ENCODE peak calls at places on chromosome 11, in four cellular contexts. J is heart right ventricle, P is mesothelial cell of epicardium, B is LNCaP clone FGC. I is an unnamed sample.

GRCh38 chr11:35073691-35074382 is 65.1 kb upstream of the CD44 start:
- DNase-seq in J (no peak), P (no peak), B (no peak), I (no peak)

GRCh38 chr11:123357990-123358827 is 71.9 kb upstream of the GRAMD1B start:
- DNase-seq in J (peak), P (peak), B (no peak), I (peak)

GRCh38 chr11:74849525-74850391 is 99.1 kb downstream of the XRRA1 start:
- DNase-seq in J (no peak), P (no peak), B (no peak), I (no peak)

GRCh38 chr11:66568124-66568916 is at the start of gene CTSF:
- DNase-seq in J (peak), P (no peak), B (peak), I (no peak)

GRCh38 chr11:74094393-74094792 is 76.4 kb downstream of the C2CD3 start:
- DNase-seq in J (no peak), P (no peak), B (no peak), I (no peak)

GRCh38 chr11:65817312-65817814 is 16.4 kb upstream of the SNX32 start:
- DNase-seq in J (no peak), P (no peak), B (no peak), I (no peak)

GRCh38 chr11:78840190-78840589 is 265.5 kb upstream of the NARS2 start:
- DNase-seq in J (no peak), P (no peak), B (no peak), I (no peak)

GRCh38 chr11:8790964-8791363 is 108.4 kb downstream of the RPL27A start:
- DNase-seq in J (no peak), P (no peak), B (no peak), I (no peak)

GRCh38 chr11:42625757-42626156 is 686.0 kb upstream of the API5 start:
- DNase-seq in J (no peak), P (no peak), B (no peak), I (no peak)

DNA sequence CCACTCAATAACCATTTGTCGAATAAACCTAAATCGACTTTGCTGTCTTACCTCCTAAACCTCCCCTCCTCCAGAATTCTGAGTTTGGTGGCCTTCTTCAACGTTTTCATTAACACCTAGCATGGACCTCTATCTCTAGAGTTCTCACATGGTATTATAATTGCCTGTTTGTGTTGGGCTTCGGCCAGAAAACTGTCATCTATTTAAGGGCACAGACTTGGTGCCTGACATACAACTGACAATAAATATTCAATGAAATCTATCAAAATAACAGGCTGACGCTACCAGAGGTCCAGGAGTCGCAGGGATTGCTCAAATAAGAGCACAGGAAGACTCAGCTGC is 687 bp downstream of the ALKBH8 start:
- DNase-seq in J (no peak), P (no peak), B (no peak), I (no peak)
- TF ChIP-seq CTCF in J (no peak), P (no peak), B (no peak), I (no peak)

GRCh38 chr11:20127671-20128527 is 32.4 kb downstream of the DBX1 start:
- DNase-seq in J (peak), P (peak), B (peak), I (peak)

GRCh38 chr11:20131744-20132666 is 28.3 kb downstream of the DBX1 start:
- DNase-seq in J (peak), P (peak), B (no peak), I (no peak)

GRCh38 chr11:20137637-20138036 is 22.6 kb downstream of the DBX1 start:
- DNase-seq in J (no peak), P (no peak), B (no peak), I (no peak)

GRCh38 chr11:20134991-20135736 is 25.1 kb downstream of the DBX1 start:
- DNase-seq in J (no peak), P (no peak), B (no peak), I (no peak)

DNA sequence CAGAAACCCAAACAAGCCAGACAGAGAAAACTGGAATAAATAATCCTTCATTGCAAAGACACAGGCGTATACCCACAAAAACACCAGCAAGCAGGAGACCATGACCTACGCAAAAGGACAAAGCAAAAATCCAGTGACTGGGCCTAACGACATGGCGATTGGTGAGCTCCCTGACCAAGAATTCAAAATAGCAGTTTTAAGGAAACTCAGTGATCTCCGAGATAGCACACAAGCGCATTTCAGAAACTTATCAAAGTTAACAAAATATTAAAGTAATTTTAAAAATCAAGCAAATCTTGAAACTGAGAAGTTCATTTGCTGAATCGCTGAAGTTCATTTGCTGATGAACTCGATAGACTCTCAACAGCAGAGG is 27.6 kb downstream of the DBX1 start:
- DNase-seq in J (no peak), P (no peak), B (no peak), I (no peak)
- TF ChIP-seq CTCF in J (no peak), P (no peak), B (no peak), I (peak)

GRCh38 chr11:45248501-45249011 is 37.6 kb downstream of the SYT13 start:
- DNase-seq in J (no peak), P (no peak), B (no peak), I (no peak)

GRCh38 chr11:45250035-45250693 is 36.0 kb downstream of the SYT13 start:
- DNase-seq in J (no peak), P (no peak), B (no peak), I (no peak)

GRCh38 chr11:45245237-45246045 is 40.7 kb downstream of the SYT13 start:
- DNase-seq in J (no peak), P (no peak), B (no peak), I (no peak)

GRCh38 chr11:45246241-45246640 is 39.9 kb downstream of the SYT13 start:
- DNase-seq in J (no peak), P (no peak), B (no peak), I (no peak)

DNA sequence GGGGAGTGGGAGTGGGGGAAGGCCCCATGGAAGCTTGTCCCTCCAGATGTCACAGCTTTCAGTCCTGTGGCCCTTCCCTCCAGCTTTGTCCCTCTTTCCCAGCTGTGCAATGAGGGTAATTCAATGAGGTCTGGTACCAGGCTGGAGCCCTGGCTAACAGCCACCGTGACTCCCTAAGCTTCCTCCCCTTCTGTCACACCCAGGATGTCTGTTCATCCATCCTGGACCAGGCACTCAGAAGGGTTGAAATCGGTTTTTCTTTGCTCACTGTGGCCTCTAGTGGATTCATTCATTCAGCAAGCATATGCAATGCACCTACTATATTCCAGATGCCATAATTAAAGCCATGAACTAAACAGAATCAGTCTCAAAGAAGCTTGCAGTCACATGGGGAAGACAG is 38.7 kb downstream of the SYT13 start:
- DNase-seq in J (no peak), P (no peak), B (no peak), I (no peak)
- TF ChIP-seq CTCF in J (no peak), P (no peak), B (no peak), I (no peak)

GRCh38 chr11:29022676-29023075 is 914.5 kb downstream of the METTL15 start:
- DNase-seq in J (no peak), P (no peak), B (no peak), I (no peak)

GRCh38 chr11:29024386-29024785 is 916.2 kb downstream of the METTL15 start:
- DNase-seq in J (no peak), P (no peak), B (no peak), I (no peak)

GRCh38 chr11:29019960-29020683 is 911.9 kb downstream of the METTL15 start:
- DNase-seq in J (no peak), P (no peak), B (no peak), I (no peak)

GRCh38 chr11:29017941-29018340 is 909.8 kb downstream of the METTL15 start:
- DNase-seq in J (no peak), P (no peak), B (no peak), I (no peak)

GRCh38 chr11:29018631-29019030 is 910.4 kb downstream of the METTL15 start:
- DNase-seq in J (no peak), P (no peak), B (no peak), I (no peak)
- TF ChIP-seq CTCF in J (no peak), P (no peak), B (no peak), I (no peak)

GRCh38 chr11:5390210-5390609 is 6.6 kb downstream of the OR51M1 start:
- DNase-seq in J (no peak), P (no peak), B (no peak), I (no peak)
- TF ChIP-seq CTCF in J (no peak), P (no peak), B (peak), I (no peak)

DNA sequence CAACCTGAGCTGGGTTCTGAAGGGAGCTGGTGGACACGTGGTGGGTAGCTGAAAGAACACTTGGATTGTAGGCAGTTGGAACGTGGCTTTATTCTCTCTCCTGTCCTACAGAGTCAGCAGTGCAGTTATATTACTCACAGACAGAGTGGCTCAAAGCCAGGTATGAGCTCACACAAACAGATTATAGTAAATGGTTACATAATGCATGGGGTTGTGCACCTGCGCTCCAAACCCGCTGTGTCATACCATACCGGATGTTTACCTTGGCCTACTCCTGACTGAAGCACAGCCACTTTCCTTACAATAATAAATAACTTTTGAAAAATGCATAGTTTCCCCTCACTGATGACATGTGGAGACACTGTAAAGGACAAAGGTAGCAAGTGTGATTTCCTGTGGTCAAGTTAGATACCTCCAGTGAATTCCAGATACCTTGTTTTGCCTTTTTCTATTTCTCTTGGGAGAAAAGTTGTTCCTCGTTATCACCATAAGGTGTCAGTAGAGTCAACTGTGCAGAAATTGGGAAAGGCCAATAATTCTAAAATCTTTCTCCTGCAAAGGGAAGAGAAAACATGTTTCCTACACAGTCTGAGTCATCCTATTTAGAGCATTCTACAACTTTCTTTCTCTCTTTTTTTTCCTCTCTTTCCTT is 13.5 kb downstream of the MS4A6A start:
- DNase-seq in J (no peak), P (no peak), B (peak), I (no peak)
- TF ChIP-seq CTCF in J (peak), P (peak), B (peak), I (peak)

GRCh38 chr11:33965032-33965431 is 73.2 kb upstream of the LMO2 start:
- DNase-seq in J (no peak), P (no peak), B (no peak), I (no peak)
- TF ChIP-seq CTCF in J (no peak), P (no peak), B (no peak), I (no peak)

DNA sequence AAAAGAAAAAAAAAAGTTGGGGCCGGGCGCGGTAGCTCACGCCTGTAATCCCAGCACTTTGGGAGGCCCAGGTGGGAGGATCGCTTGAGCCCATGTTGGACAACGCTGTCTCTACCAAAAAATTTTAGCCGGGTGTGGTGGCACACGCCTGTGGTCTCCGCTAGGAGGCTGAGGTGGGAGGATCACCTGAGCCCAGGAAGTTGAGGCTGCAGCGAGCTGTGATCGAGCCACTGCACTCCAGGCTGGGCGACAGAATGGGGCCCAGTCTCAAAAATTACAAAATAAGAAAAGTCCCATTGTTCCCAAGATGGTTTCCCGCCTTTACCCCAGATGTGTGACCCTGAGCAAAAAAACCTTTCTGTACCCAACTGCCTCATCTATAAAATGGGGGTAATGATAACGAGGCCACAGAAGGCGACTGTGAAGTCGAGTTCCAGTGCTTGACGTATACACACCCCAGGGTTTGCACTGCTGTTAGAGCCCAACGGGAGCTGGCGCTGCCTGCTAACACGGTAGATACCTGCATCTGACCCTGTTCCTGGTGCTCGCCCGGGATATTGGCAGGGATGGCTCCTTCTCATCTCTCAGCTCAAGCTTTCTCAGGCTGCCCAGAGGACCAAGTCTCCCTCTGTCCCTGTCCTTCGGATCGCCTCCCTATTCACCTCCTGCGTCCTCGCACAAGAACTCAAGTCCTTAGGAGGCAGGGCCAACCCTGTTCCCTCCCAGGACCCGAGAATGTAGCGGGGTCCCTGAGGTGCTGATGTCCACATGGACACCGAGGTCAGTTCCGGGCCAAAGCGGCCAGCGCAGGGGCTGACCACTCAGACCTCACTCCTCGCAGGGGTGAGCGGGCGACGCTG is 1.1 kb upstream of the RPLP2 start:
- DNase-seq in J (no peak), P (no peak), B (no peak), I (no peak)
- TF ChIP-seq CTCF in J (no peak), P (no peak), B (no peak), I (no peak)